ENCODE peak calls at places on chromosomes 1 and 21, in four cellular contexts. I is psoas muscle; W is IMR-90; O is CD8-positive, alpha-beta memory T cell. L is an unnamed sample.
A peak's percentile ranks its signal among the peaks of the same experiment; 100 is the strongest.

GRCh38 chr1:38867208-38867607 is 5.9 kb downstream of the MYCBP start:
- DNase-seq in I (no peak), W (no peak), O (no peak), L (no peak)

GRCh38 chr21:44294391-44295162 is 5.3 kb upstream of the PFKL start:
- DNase-seq in I (peak; percentile 92), W (peak; percentile 7), O (no peak), L (peak; percentile 70)

GRCh38 chr1:177032434-177032833 is 132.1 kb downstream of the ASTN1 start:
- DNase-seq in I (no peak), W (no peak), O (no peak), L (no peak)

GRCh38 chr1:107874221-107874620 is 90.8 kb downstream of the VAV3 start:
- DNase-seq in I (no peak), W (no peak), O (no peak), L (no peak)

GRCh38 chr1:92481598-92482403 is 4.9 kb downstream of the GFI1 start:
- DNase-seq in I (no peak), W (no peak), O (no peak), L (peak; percentile 38)

GRCh38 chr1:6603424-6603850 is 768 bp upstream of the KLHL21 start:
- DNase-seq in I (peak; percentile 87), W (peak; percentile 79), O (peak; percentile 37), L (peak; percentile 65)

GRCh38 chr1:26991310-26992116 is 2.0 kb upstream of the TRNP1 start:
- DNase-seq in I (no peak), W (peak; percentile 88), O (no peak), L (no peak)

GRCh38 chr1:35282172-35282571 is 13.7 kb downstream of the ZMYM4 start:
- DNase-seq in I (no peak), W (no peak), O (no peak), L (no peak)

GRCh38 chr21:35641271-35642016 is 418.9 kb downstream of the SETD4 start:
- DNase-seq in I (no peak), W (peak; percentile 67), O (no peak), L (no peak)

GRCh38 chr1:38123356-38123755 is 76.8 kb upstream of the POU3F1 start:
- DNase-seq in I (no peak), W (no peak), O (no peak), L (no peak)

GRCh38 chr1:14500912-14501311 is 97.6 kb upstream of the KAZN start:
- DNase-seq in I (no peak), W (no peak), O (no peak), L (no peak)

GRCh38 chr1:35505911-35506798 is 51.0 kb downstream of the KIAA0319L start:
- DNase-seq in I (no peak), W (peak; percentile 59), O (peak; percentile 29), L (peak; percentile 81)

GRCh38 chr21:45974073-45975016 is 7.2 kb upstream of the COL6A1 start:
- DNase-seq in I (peak; percentile 80), W (peak; percentile 82), O (no peak), L (no peak)

GRCh38 chr21:45971487-45972352 is 9.8 kb upstream of the COL6A1 start:
- DNase-seq in I (peak; percentile 89), W (peak; percentile 87), O (no peak), L (peak; percentile 78)

GRCh38 chr21:45973475-45974072 is 8.0 kb upstream of the COL6A1 start:
- DNase-seq in I (peak; percentile 88), W (peak; percentile 87), O (peak; percentile 70), L (peak; percentile 88)

GRCh38 chr21:45972353-45972715 is 9.2 kb upstream of the COL6A1 start:
- DNase-seq in I (no peak), W (no peak), O (no peak), L (peak; percentile 50)

GRCh38 chr21:45972716-45973474 is 8.7 kb upstream of the COL6A1 start:
- DNase-seq in I (peak; percentile 93), W (peak; percentile 92), O (no peak), L (no peak)
- H3K4me1 ChIP-seq in I (peaks cover 17% of the 10 kb centered on the region), W (peaks cover 46% of the 10 kb centered on the region), O (peaks cover 28% of the 10 kb centered on the region), L (peaks cover 31% of the 10 kb centered on the region)

DNA sequence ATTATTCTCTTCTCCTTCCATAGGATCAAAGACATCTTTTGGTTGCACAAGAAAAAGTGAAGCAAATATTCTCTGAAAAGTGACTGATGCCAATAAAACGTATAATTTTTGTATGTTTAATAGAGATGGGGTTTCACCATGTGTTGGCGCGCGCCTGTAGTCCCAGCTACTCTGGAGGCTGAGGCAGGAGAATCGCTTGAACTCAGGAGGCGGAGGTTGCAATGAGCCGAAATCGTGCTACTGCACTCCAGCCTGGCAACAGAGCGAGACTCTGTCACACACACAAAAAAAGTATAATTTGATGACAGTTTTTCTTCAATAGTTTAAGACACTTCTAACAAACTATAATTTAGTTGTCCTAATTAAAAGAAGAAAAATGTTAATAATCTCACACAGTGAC is 23.8 kb downstream of the ANP32E start:
- DNase-seq in I (no peak), W (no peak), O (no peak), L (no peak)
- H3K27ac ChIP-seq in I (no peak overlapping the region), W (no peak overlapping the region), O (no peak overlapping the region), L (no peak overlapping the region)

DNA sequence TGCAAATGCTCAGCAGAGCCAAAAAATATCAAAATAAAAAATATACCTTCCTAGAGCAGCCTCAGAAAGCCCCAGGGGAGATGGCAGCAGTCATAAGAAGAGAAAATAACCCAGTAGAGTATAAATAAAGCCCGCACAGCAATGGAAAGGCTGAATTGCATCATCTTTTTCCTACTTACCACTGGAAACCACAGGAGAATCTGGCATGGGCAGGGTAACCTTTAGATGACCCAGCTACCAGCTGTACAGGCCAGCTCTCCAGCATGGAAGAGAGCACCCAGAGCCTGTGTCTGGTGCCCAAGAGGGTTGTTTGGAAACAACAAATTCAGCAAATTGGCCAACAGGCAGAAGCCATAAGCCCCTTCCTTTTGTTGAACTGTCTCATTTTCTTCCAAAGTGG is 253.1 kb downstream of the OMA1 start:
- DNase-seq in I (no peak), W (no peak), O (no peak), L (no peak)
- H3K4me1 ChIP-seq in I (peaks cover 3% of the 10 kb centered on the region), W (no peaks in the 10 kb centered on the region), O (no peaks in the 10 kb centered on the region), L (no peaks in the 10 kb centered on the region)

GRCh38 chr21:41711416-41712023 is 55.3 kb downstream of the RIPK4 start:
- DNase-seq in I (peak; percentile 12), W (no peak), O (no peak), L (no peak)
- H3K27ac ChIP-seq in I (no peak overlapping the region), W (no peak overlapping the region), O (no peak overlapping the region), L (no peak overlapping the region)

GRCh38 chr1:182394055-182394775 is 2.6 kb upstream of the GLUL start:
- DNase-seq in I (no peak), W (no peak), O (no peak), L (no peak)

GRCh38 chr1:182392045-182393028 is 747 bp upstream of the GLUL start:
- DNase-seq in I (no peak), W (peak; percentile 9), O (no peak), L (peak; percentile 73)

GRCh38 chr1:182391028-182391361 is 595 bp downstream of the GLUL start:
- DNase-seq in I (no peak), W (no peak), O (no peak), L (no peak)

GRCh38 chr1:182389619-182390047 is 2.0 kb downstream of the GLUL start:
- DNase-seq in I (no peak), W (no peak), O (no peak), L (no peak)

DNA sequence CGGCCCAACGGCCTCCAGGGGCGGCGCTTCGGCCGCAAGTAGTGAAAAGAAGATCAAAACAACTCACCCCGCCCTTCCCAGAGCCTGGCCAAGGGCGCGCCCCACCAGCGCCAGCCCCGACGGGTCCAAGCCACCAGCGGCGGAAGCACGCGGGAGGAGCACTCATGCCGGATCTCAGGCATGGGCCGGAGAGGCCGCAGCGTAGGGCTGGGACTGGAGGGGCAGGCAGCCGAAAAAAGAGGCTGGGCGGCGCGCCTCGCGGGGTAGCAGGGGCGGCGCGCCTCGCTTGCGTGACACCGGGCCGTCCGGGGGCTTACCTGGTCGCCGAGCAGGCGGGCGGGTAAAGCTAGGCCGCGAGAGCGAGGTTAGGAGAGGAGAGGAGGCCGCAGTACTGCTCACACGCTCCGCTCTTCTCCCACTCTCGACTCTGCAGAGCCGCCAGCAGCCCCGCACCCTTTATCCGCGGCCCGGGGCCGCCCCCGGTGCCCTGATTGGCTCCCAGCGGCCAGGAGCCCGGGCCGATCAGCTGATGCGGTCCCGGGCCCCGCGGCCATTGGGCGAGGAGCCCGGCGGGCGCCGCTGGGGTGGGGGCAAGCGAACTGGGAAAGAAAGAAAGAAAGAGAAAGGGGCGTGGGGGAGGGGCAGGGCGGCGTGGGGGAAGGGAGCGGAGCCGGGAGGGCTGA is at the start of gene GLUL:
- DNase-seq in I (peak; percentile 97), W (peak; percentile 89), O (peak; percentile 65), L (peak; percentile 97)
- H3K4me1 ChIP-seq in I (peaks cover 40% of the 10 kb centered on the region), W (peaks cover 3% of the 10 kb centered on the region), O (peaks cover 13% of the 10 kb centered on the region), L (no peaks in the 10 kb centered on the region)

DNA sequence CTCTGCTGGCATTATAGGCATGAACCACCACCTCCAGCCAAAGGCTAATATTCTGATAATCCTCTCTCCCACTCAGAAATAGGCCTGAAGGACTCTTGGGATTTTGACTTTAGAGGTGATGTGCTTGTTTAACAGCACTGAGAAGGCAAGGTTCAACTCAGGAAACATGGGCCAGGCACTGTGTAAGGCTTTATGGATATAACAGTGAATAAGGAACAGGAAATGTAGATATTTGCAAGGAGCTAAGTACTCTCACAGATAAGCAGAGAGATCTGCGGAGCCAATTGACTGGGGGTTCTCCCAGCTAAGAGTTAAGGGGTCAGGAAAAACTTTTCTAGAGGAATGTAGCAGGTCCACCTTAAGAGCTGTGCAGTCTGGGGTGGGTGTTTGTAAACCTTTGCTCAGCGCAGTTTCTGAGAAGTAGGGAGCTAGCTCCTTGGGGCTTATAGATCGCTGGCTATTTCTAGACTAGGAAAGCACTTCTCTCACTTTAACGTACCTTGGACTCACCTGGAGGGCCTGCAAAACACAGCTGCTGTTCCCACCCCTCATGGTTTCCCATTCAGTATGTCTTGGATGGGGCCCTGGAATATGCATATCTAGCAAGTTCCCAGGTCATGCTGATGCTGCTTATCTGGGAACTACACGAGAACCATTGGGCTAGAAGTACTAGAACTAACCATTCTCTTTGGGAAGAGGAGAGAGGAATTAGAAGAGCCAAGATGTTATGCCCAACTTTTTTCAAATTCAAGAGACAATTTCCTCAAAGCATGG is 51.7 kb downstream of the TLCD4 start:
- DNase-seq in I (no peak), W (no peak), O (no peak), L (no peak)
- H3K27ac ChIP-seq in I (no peak overlapping the region), W (no peak overlapping the region), O (no peak overlapping the region), L (peak overlapping the region; percentile 35)

DNA sequence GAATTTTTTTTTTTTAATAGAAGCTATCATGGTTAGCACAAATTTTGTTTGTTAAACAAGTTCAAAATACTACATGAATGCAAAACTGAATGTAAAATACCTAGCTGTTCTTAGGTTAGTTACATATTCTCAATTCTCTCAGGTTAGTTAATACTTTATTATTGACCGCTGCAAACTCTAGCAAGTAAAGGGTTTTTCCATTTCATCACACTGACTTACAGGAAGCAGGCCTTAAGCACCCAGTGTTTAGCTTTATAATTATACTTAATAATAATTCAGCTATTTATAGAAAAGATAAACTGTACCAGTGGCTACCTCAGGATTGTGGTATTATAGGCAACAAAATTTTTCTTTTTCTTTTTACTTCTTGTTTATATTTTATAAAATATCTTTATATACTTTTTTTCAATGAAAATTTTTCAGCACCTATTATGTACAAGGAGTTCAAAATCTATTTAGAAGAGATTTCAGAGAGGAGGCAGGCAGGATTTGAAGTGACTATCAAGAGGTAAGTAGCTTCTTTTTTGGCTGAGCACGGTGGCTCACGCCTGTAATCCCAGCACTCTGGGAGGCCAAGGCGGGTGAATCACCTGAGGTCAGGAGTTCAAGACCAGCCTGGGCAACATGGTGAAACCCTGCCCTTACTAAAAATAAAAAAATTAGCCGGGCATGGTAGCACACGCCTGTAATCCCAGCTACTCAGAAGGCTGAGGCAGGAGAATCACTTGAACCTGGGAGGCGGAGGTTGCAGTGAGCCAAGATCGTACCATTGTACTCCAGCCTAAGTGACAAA is 17.9 kb downstream of the PLPP3 start:
- DNase-seq in I (no peak), W (no peak), O (no peak), L (no peak)
- H3K4me1 ChIP-seq in I (peaks cover 38% of the 10 kb centered on the region), W (peaks cover 6% of the 10 kb centered on the region), O (no peaks in the 10 kb centered on the region), L (peaks cover 30% of the 10 kb centered on the region)